ENCODE peak calls at places on chromosomes 13 and 19, in four cellular contexts. I, S, W and T are unnamed samples.

GRCh38 chr19:46016426-46017094 is 6.3 kb downstream of the PGLYRP1 start:
- DNase-seq in I (peak; percentile 86), S (peak; percentile 73), W (peak; percentile 61), T (peak; percentile 82)

GRCh38 chr19:38371081-38371480 is 3.3 kb upstream of the PSMD8 start:
- DNase-seq in I (no peak), S (no peak), W (no peak), T (peak; percentile 39)

GRCh38 chr13:109331898-109332297 is 454.5 kb downstream of the IRS2 start:
- DNase-seq in I (no peak), S (no peak), W (no peak), T (no peak)

GRCh38 chr19:44752816-44753618 is 4.5 kb downstream of the BCL3 start:
- DNase-seq in I (no peak), S (peak; percentile 97), W (peak; percentile 84), T (peak; percentile 98)

GRCh38 chr19:1395194-1396018 is 5.9 kb downstream of the GAMT start:
- DNase-seq in I (no peak), S (peak; percentile 59), W (no peak), T (no peak)

GRCh38 chr19:46621191-46622117 is 3.4 kb downstream of the PTGIR start:
- DNase-seq in I (no peak), S (no peak), W (no peak), T (no peak)

GRCh38 chr19:2494447-2495129 is 18.7 kb downstream of the GADD45B start:
- DNase-seq in I (no peak), S (peak; percentile 66), W (peak; percentile 50), T (peak; percentile 45)

GRCh38 chr19:9149976-9150375 is 9.8 kb downstream of the ZNF317 start:
- DNase-seq in I (no peak), S (no peak), W (no peak), T (peak; percentile 48)

GRCh38 chr19:21109116-21109515 is 27.1 kb downstream of the ZNF714 start:
- DNase-seq in I (no peak), S (no peak), W (no peak), T (no peak)

GRCh38 chr13:51844862-51845573 is at the start of gene TMEM272:
- DNase-seq in I (peak; percentile 74), S (peak; percentile 45), W (no peak), T (peak; percentile 52)

GRCh38 chr19:46613525-46613924 is 11.4 kb downstream of the PTGIR start:
- DNase-seq in I (no peak), S (no peak), W (no peak), T (no peak)

GRCh38 chr13:102212729-102213128 is 189.1 kb downstream of the FGF14 start:
- DNase-seq in I (no peak), S (no peak), W (no peak), T (no peak)

GRCh38 chr19:40383668-40384248 is 6.2 kb downstream of the HIPK4 start:
- DNase-seq in I (no peak), S (no peak), W (no peak), T (no peak)

GRCh38 chr13:59680429-59681024 is 483.2 kb downstream of the DIAPH3 start:
- DNase-seq in I (no peak), S (no peak), W (no peak), T (peak; percentile 42)

GRCh38 chr13:29901714-29902631 is 51.6 kb upstream of the UBL3 start:
- DNase-seq in I (no peak), S (peak; percentile 33), W (peak; percentile 84), T (peak; percentile 94)

DNA sequence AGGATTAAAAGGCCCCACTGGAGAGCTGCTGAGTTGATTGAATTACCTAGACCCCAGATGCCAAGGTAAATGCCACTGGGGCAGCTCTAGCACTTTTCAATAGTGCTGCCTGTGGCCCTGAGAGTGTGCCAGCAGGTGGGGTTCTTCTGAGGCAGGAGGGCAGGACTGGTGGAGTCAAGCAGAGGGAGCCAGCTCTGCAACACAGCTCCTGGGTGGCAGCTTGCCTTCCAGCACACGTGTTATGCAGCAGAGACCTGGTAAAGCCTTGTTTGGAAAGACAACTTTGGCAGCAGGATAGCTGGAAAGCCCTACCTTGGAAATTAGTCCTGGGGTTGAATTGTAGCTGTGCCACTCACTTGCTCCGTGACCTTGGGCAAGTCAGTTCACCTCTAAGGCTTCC is 306.6 kb downstream of the ATP8A2 start:
- DNase-seq in I (no peak), S (peak; percentile 28), W (no peak), T (no peak)
- TF ChIP-seq CTCF in I (no peak), S (no peak), W (no peak), T (no peak)

DNA sequence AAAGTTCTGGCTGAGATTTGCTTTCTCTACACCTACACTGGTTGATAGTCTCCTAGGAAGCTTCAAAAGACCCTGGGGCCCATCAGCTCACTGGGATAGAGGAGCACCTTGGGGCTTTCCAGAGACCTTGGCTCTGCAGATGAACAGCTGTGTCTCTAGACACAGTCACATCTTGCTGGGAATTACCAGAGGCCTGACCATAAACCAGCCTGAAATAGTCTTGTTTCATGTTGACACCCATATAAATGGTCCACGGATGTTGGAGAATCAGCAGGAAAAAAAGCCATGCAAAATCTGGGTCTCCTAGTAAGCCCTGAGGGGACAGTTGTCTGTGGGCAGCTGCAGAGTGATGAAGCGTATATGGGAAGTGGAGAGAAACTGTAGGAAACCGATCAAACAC is 207.6 kb downstream of the DNAJC15 start:
- DNase-seq in I (no peak), S (no peak), W (no peak), T (no peak)
- TF ChIP-seq CTCF in I (no peak), S (no peak), W (no peak), T (no peak)

GRCh38 chr19:31408460-31409124 is 59.4 kb upstream of the TSHZ3 start:
- DNase-seq in I (no peak), S (no peak), W (no peak), T (peak; percentile 7)

GRCh38 chr19:31397308-31397707 is 48.1 kb upstream of the TSHZ3 start:
- DNase-seq in I (no peak), S (no peak), W (no peak), T (no peak)

GRCh38 chr19:31402529-31402928 is 53.3 kb upstream of the TSHZ3 start:
- DNase-seq in I (no peak), S (no peak), W (no peak), T (no peak)

GRCh38 chr19:31406106-31406505 is 56.9 kb upstream of the TSHZ3 start:
- DNase-seq in I (no peak), S (no peak), W (no peak), T (no peak)

GRCh38 chr19:31402931-31403330 is 53.7 kb upstream of the TSHZ3 start:
- DNase-seq in I (no peak), S (no peak), W (no peak), T (no peak)
- TF ChIP-seq CTCF in I (no peak), S (no peak), W (no peak), T (no peak)

GRCh38 chr19:43430142-43430710 is 15.5 kb downstream of the TEX101 start:
- DNase-seq in I (no peak), S (no peak), W (peak; percentile 62), T (no peak)
- TF ChIP-seq CTCF in I (peak; percentile 30), S (no peak), W (peak; percentile 37), T (peak; percentile 9)

DNA sequence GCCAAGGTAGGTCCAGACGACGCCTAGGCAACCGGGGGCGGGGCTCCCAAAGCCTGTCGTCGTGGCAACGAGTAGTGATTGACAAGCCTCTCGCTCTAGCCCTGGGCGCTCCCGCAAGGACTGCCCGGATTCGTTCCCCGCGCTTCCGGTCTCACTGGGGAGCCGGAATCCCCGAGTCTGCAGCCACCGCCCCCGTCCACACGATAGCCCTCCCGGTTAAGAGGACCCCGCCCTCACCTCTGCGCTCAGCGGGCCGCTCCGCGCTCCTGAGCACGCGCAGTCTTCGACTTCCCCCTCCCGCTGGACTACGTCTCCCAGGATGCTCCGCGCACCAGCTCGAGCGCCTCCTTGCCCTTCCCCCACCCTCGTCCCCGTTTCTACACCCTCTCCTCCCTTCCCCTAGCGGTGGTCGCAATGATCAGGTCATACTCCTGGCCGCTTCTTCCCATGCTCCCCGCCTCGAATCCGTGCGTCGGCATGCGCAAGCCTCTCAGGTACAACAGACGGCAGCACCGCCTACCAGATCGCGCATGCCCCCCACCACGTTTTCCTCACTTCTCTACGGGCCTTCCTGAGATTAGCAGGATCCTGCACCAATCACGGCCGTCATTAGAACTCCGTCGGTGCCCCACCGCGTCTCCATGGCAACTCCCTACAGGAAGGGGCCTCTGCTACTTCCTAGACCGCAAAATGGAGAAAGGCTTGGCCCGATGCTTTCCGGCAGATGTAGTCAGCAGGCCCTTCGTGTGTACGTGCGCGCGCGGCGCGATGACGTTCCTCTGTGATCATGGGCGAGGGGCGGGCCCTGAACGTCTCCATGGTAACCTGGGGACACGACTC is at the start of gene MZF1:
- DNase-seq in I (peak; percentile 98), S (peak; percentile 100), W (no peak), T (peak; percentile 100)
- TF ChIP-seq CTCF in I (peak; percentile 46), S (no peak), W (no peak), T (no peak)